ENCODE peak calls at places on chromosome 18, in seven cellular contexts. V is uterus, P is ovary, Z is adrenal gland, K is body of pancreas, J is heart left ventricle, I is tibial nerve. W is an unnamed sample.

GRCh38 chr18:76572517-76573247 is 77.6 kb upstream of the ZNF516 start:
- DNase-seq in K (no peak), J (no peak), V (no peak), Z (no peak), P (no peak), I (no peak), W (no peak)

GRCh38 chr18:28961669-28962228 is 784.8 kb upstream of the CDH2 start:
- DNase-seq in I (no peak), P (no peak), K (no peak), Z (no peak), J (no peak), V (no peak), W (no peak)

GRCh38 chr18:12839057-12839525 is 44.9 kb downstream of the PTPN2 start:
- DNase-seq in K (no peak), V (no peak), Z (no peak), J (no peak), P (no peak), I (no peak), W (no peak)

GRCh38 chr18:13444430-13445240 is 226.1 kb downstream of the LDLRAD4 start:
- DNase-seq in P (no peak), J (no peak), Z (no peak), I (no peak), V (no peak), K (no peak), W (no peak)

GRCh38 chr18:70641156-70641775 is 352.4 kb downstream of the SOCS6 start:
- DNase-seq in I (no peak), P (no peak), K (no peak), V (no peak), Z (no peak), J (no peak), W (no peak)

GRCh38 chr18:63848159-63848558 is 39.3 kb upstream of the SERPINB2 start:
- DNase-seq in Z (no peak), K (peak), J (no peak), V (no peak), P (no peak), I (no peak), W (no peak)

GRCh38 chr18:46264255-46264654 is 160.1 kb downstream of the HAUS1 start:
- DNase-seq in V (no peak), J (no peak), K (no peak), Z (no peak), P (no peak), I (no peak), W (no peak)

GRCh38 chr18:49911414-49911813 is 98.1 kb upstream of the ACAA2 start:
- DNase-seq in K (no peak), J (no peak), Z (no peak), P (no peak), V (no peak), I (no peak), W (no peak)

GRCh38 chr18:69838620-69839411 is 108.9 kb downstream of the CD226 start:
- DNase-seq in J (no peak), V (no peak), P (no peak), K (no peak), Z (no peak), I (no peak), W (no peak)

DNA sequence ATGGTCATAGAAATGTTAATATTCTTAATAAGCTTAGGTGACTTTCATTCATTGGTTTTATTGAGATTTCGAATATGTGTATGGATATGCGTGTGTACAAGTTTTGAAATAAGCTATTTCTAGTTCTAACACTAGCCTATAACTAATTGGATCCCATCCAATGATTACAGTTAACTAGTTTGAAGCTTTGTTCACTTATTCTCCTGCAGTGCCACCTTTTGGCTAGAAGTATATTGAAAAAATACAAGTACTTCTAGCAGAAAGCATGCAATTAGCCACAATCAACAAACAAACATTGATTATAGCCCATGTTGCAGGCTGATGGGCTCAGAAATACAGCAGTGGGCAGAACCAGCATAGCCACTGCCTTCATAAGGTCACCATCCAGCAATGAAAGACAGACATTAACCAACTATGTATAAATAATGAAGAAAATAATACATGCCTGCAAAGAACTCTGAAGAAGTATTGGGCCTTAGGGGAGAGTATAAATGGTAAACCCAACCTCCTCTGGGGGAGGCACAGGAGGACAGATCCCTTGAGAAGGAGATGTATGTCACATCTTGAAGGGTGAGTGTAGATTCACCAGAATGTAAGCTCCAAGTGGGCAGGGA is 5.1 kb upstream of the PIEZO2 start:
- DNase-seq in J (no peak), I (no peak), K (no peak), V (no peak), P (no peak), Z (no peak), W (no peak)
- TF ChIP-seq CTCF in J (peak), I (peak), K (peak), V (no peak), P (no peak), Z (peak), W (peak)

GRCh38 chr18:31562726-31563125 is 29.0 kb upstream of the TTR start:
- DNase-seq in I (no peak), K (peak), Z (no peak), J (no peak), V (no peak), P (no peak), W (no peak)

GRCh38 chr18:31566576-31567306 is 24.9 kb upstream of the TTR start:
- DNase-seq in K (no peak), Z (no peak), V (no peak), I (no peak), P (no peak), J (no peak), W (no peak)

GRCh38 chr18:31563778-31564177 is 27.9 kb upstream of the TTR start:
- DNase-seq in Z (no peak), I (no peak), J (no peak), P (no peak), V (no peak), K (no peak), W (no peak)

GRCh38 chr18:31565345-31565744 is 26.3 kb upstream of the TTR start:
- DNase-seq in I (no peak), Z (no peak), V (no peak), P (no peak), J (no peak), K (no peak), W (no peak)

GRCh38 chr18:31565782-31566512 is 25.7 kb upstream of the TTR start:
- DNase-seq in K (no peak), J (no peak), I (no peak), Z (no peak), P (no peak), V (no peak), W (no peak)
- H3K27ac ChIP-seq in K (peak), J (no peak), I (no peak), Z (no peak), P (no peak), V (no peak), W (no peak)

DNA sequence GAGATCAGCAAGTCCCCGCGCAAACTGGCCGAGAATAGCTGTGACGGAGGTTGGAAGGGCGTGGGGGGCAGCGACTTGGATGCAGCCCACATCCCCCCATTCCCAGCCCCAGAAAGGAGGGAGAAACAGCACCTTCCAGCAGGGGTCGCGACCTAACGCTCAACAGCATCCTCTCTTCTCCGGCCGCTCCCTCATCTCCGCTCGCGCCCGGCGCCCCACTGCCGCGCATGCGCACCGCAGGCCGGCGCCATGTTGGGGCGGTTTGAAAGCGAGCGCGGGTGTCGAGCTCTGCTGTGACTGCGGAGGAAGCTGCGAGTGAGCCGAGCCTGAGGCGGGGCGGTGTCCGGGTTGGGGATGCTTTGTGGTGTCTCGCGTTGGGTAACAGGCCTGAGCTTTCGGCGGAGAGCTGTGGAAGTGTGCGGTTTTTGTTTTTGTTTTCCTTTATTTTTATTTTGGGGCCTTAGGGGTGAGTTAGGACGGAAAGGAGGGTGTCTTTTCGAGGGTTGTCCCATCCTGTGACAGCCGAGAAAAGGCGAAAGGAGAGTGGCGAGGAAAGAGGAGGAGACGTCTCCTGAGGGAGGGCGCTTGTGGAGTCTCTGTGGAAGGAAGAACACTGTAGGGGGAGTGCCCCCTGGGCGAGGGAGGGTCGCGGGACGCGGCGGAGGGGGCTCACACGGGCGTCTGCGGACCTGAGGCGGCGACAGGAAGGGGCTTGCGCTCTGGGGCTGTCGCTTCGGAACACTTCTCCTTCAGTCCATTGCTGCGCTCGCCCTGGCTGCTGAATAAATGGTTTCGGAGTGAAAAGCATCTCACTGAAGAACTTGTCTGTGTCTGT is at the start of the genes C18orf54 and STARD6:
- DNase-seq in J (peak), Z (peak), P (peak), V (peak), I (peak), K (peak), W (peak)
- TF ChIP-seq POLR2A in J (peak), Z (no peak), P (no peak), V (peak), I (no peak), K (peak), W (peak)

GRCh38 chr18:498901-499300 is 1.6 kb downstream of the COLEC12 start:
- DNase-seq in V (no peak), K (no peak), P (no peak), Z (no peak), I (no peak), J (no peak), W (no peak)

GRCh38 chr18:500556-501405 is at the start of gene COLEC12:
- DNase-seq in I (no peak), Z (no peak), K (no peak), V (peak), P (no peak), J (peak), W (no peak)

GRCh38 chr18:501406-501714 is 859 bp upstream of the COLEC12 start:
- DNase-seq in Z (no peak), V (no peak), P (no peak), J (no peak), K (no peak), I (no peak), W (no peak)

GRCh38 chr18:499351-500229 is 911 bp downstream of the COLEC12 start:
- DNase-seq in P (no peak), K (no peak), I (no peak), J (no peak), Z (no peak), V (peak), W (no peak)

GRCh38 chr18:500230-500555 is 308 bp downstream of the COLEC12 start:
- DNase-seq in V (no peak), P (no peak), I (no peak), Z (no peak), J (no peak), K (no peak), W (no peak)
- TF ChIP-seq CTCF in V (peak), P (no peak), I (no peak), Z (no peak), J (no peak), K (no peak), W (no peak)

GRCh38 chr18:48842259-48843061 is 108.3 kb downstream of the SMAD7 start:
- DNase-seq in V (peak), P (no peak), J (peak), K (peak), I (no peak), Z (no peak), W (no peak)

GRCh38 chr18:48843162-48843561 is 107.6 kb downstream of the SMAD7 start:
- DNase-seq in Z (no peak), J (peak), K (no peak), P (no peak), I (no peak), V (no peak), W (no peak)

GRCh38 chr18:48840491-48840877 is 110.3 kb downstream of the SMAD7 start:
- DNase-seq in I (no peak), J (peak), V (no peak), Z (no peak), P (no peak), K (no peak), W (no peak)

GRCh38 chr18:48839819-48840490 is 110.8 kb downstream of the SMAD7 start:
- DNase-seq in J (peak), V (no peak), K (no peak), I (no peak), Z (no peak), P (no peak), W (no peak)

DNA sequence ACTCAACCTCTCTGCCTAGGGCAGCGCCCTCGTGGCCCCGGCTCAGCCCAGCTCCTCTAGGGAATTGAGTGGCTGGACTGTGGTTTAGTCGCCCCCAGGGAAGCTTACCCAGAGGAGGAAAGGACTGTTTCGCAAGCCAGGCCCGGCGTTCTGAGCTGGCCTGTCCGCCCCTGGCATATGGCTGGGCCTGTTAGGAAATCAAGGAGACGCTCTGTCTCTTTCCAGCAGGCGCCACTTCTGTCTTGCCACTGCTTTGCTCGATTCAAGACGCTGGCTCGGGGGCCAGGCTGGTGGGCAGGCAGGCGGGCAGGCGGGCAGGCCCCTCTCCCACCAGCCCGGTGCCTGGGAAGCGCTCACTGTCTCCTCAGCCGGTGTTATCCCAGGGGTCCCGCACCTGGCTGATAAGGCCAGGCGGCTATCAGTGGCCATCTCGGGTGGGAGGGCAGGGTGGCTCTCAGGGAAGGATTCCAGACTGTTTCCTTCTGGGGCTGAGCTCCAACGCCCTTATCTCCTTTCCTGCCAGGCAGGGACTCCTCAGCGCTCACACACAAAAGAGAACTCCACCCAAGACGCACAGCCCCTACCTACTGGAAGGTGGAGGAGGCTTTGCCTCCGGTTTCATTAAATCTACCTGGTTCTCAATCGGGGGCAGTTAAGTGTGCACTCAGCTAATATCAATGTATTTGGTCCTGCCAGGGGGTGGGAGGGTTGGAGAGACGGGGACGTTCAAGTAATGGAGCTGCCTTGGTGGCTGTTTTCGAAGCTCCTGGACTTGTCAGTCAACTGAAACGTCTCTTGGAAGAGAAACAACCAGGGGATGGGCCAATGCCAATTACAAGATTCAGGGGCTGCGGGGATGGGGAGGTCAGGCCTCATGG is 109.1 kb downstream of the SMAD7 start:
- DNase-seq in J (peak), I (no peak), Z (no peak), V (peak), P (no peak), K (peak), W (no peak)
- H3K27ac ChIP-seq in J (peak), I (peak), Z (peak), V (peak), P (peak), K (peak), W (peak)

GRCh38 chr18:74290831-74291770 is 662 bp downstream of the CYB5A start:
- DNase-seq in V (peak), K (peak), I (no peak), Z (no peak), P (no peak), J (no peak), W (no peak)

GRCh38 chr18:74289946-74290478 is 1.8 kb downstream of the CYB5A start:
- DNase-seq in K (no peak), J (no peak), V (no peak), I (no peak), P (no peak), Z (no peak), W (no peak)

GRCh38 chr18:74292541-74292858 is 737 bp upstream of the CYB5A start:
- DNase-seq in I (no peak), V (no peak), J (no peak), P (no peak), Z (no peak), K (no peak), W (no peak)

GRCh38 chr18:74294526-74294925 is 2.8 kb upstream of the CYB5A start:
- DNase-seq in I (no peak), Z (no peak), P (no peak), J (no peak), K (no peak), V (peak), W (no peak)

GRCh38 chr18:74291771-74292540 is at the start of gene CYB5A:
- DNase-seq in P (peak), V (peak), K (peak), J (peak), I (peak), Z (peak), W (peak)
- TF ChIP-seq POLR2A in P (peak), V (peak), K (peak), J (peak), I (no peak), Z (no peak), W (no peak)

GRCh38 chr18:26383454-26384270 is 157.4 kb downstream of the TAF4B start:
- DNase-seq in Z (no peak), P (no peak), I (no peak), J (no peak), V (no peak), K (no peak), W (no peak)

GRCh38 chr18:26386421-26386820 is 160.2 kb downstream of the TAF4B start:
- DNase-seq in P (no peak), Z (no peak), J (no peak), V (no peak), K (no peak), I (no peak), W (no peak)

DNA sequence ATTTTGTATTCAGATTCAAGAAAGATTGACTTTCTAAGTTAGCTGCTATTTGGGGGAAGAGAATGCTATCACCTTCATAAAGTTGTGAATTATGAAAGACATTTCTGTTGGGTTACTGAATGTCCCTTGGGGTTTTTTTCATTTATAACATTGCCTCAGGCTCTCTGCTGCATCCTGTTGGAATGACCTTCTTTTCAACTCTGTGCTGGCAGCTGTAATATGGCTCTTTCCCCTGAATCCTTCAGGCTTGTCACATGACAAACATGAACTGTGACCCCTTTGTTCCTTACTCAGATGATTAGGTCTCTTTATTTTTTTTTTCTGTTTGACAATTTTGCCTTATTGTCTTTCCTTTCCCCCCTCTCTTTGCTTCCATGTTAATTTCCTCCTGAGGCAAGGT is 159.8 kb downstream of the TAF4B start:
- DNase-seq in Z (no peak), K (peak), J (no peak), V (no peak), I (no peak), P (no peak), W (no peak)
- TF ChIP-seq CTCF in Z (peak), K (no peak), J (no peak), V (no peak), I (no peak), P (no peak), W (no peak)

GRCh38 chr18:32470136-32470712 is 458 bp downstream of the GAREM1 start:
- DNase-seq in I (peak), J (peak), V (peak), P (peak), Z (peak), K (peak), W (no peak)
- H3K27ac ChIP-seq in I (peak), J (peak), V (peak), P (peak), Z (peak), K (peak), W (peak)

GRCh38 chr18:51196811-51197660 is 445 bp downstream of the MEX3C start:
- DNase-seq in I (no peak), V (peak), Z (peak), K (peak), J (peak), P (peak), W (no peak)
- TF ChIP-seq POLR2A in I (no peak), V (peak), Z (peak), K (peak), J (peak), P (peak), W (no peak)

DNA sequence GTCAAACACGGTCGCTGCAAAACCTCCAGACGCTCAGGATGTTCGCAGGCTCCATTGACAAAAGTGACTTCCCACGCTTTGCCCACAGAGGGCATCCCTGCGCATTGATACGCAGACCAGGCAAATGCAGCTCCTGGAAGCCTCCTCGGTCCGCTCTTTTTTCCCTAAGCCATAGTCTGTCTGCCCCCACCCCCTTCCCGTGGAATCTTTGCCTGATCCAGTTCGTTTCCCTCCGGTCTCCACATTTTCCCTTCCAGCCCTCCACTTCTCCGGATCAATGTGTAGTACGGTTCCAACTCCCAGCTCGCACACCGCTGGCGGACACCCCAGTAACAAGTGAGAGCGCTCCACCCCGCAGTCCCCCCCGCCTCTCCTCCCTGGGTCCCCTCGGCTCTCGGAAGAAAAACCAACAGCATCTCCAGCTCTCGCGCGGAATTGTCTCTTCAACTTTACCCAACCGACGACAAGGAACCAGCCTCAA is at the start of gene DCC:
- DNase-seq in Z (peak), V (no peak), P (no peak), I (no peak), K (peak), J (no peak), W (no peak)
- TF ChIP-seq CTCF in Z (no peak), V (no peak), P (no peak), I (peak), K (peak), J (peak), W (peak)

W was measured in esophagus squamous epithelium.